ENCODE peak calls at places on chromosomes 2 and 18, in eight cellular contexts. B, S, Z, K, L, F, N and G are unnamed samples.

GRCh38 chr2:29073913-29074312 is 410 bp downstream of the PCARE start:
- DNase-seq in N (no peak), F (no peak), S (no peak), Z (no peak), B (no peak), K (no peak), L (no peak), G (no peak)

GRCh38 chr2:101616411-101616810 is 81.1 kb upstream of the MAP4K4 start:
- DNase-seq in Z (no peak), N (no peak), L (peak), S (peak), F (no peak), B (no peak), K (no peak), G (peak)

GRCh38 chr2:234450431-234451095 is 46.3 kb downstream of the ARL4C start:
- DNase-seq in F (no peak), Z (no peak), L (no peak), B (no peak), K (no peak), N (no peak), S (no peak), G (no peak)

GRCh38 chr2:109644571-109645275 is 30.6 kb downstream of the SOWAHC start:
- DNase-seq in B (peak), N (peak), Z (no peak), S (no peak), F (no peak), K (no peak), L (peak), G (no peak)

GRCh38 chr2:218856896-218857243 is 2.7 kb upstream of the WNT6 start:
- DNase-seq in N (no peak), S (no peak), F (no peak), B (no peak), K (no peak), L (no peak), Z (no peak), G (no peak)

GRCh38 chr2:160936407-160936806 is 223.8 kb upstream of the TANK start:
- DNase-seq in B (no peak), S (no peak), Z (no peak), N (no peak), L (no peak), F (no peak), K (no peak), G (no peak)

GRCh38 chr2:191049728-191050639 is 36.0 kb upstream of the STAT1 start:
- DNase-seq in F (peak), K (peak), N (no peak), B (no peak), Z (no peak), S (peak), L (no peak), G (peak)

GRCh38 chr2:47504174-47504810 is 101.3 kb downstream of the MSH2 start:
- DNase-seq in K (no peak), B (no peak), Z (no peak), F (no peak), S (no peak), N (no peak), L (no peak), G (no peak)

GRCh38 chr2:224412064-224412921 is 10.4 kb upstream of the FAM124B start:
- DNase-seq in S (peak), N (no peak), Z (no peak), F (peak), B (no peak), L (no peak), K (no peak), G (peak)

DNA sequence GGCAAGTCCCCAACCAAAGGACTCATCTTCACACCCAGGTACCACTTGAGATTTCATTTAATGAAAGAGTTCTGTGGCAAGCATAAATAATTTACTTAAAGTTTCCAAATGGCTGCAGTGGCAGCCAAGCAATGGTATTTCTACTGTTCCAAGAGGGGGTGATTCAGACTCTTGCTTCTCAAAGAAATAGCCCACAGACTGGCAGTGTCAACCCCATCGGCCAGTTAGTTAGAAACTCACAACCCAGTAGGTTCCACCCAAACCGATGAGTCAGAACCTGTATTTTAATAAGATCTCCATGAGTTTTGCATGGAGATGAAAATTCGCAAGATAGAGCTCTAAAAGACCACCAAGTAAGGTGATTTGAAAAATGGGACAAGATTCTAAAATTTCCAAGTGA is 361.6 kb upstream of the ID2 start:
- DNase-seq in S (no peak), B (no peak), K (no peak), F (no peak), Z (no peak), N (no peak), L (no peak), G (no peak)
- TF ChIP-seq CTCF in S (no peak), B (no peak), K (no peak), F (no peak), Z (no peak), N (no peak), L (no peak), G (no peak)

GRCh38 chr2:137173514-137173913 is 408.2 kb downstream of the THSD7B start:
- DNase-seq in F (peak), S (no peak), L (no peak), K (no peak), Z (no peak), N (peak), B (no peak), G (peak)
- H3K4me3 ChIP-seq in F (no peak), S (no peak), L (no peak), K (no peak), Z (no peak), N (no peak), B (no peak), G (no peak)

DNA sequence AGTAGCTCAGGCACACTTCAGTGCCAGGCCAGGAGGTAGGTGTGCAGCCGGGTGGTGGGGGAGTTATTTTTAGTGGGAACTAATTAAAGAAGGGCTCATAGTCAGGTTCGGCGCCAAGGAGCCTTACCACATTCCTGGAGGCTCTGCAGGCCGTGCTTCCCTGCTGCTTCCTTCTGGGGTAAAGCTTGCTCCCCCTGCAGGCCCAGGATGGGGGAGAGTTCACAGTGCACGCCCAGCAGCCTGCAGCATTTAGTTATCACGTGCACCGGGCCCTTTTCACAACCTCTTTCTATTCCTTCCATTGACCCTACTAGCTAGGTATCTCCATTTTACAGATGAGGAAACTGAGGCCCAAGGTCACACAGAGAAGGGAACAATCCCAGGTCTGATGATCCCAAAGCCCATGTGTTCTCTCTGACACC is 2.5 kb downstream of the KCNF1 start:
- DNase-seq in N (peak), K (no peak), F (no peak), L (no peak), B (no peak), Z (no peak), S (no peak), G (no peak)
- TF ChIP-seq CTCF in N (peak), K (peak), F (peak), L (peak), B (no peak), Z (peak), S (peak), G (no peak)

GRCh38 chr2:11863103-11863502 is 116.7 kb downstream of the LPIN1 start:
- DNase-seq in S (no peak), F (no peak), L (no peak), N (no peak), Z (no peak), B (no peak), K (no peak), G (no peak)
- H3K4me3 ChIP-seq in S (no peak), F (no peak), L (no peak), N (no peak), Z (no peak), B (no peak), K (no peak), G (no peak)

DNA sequence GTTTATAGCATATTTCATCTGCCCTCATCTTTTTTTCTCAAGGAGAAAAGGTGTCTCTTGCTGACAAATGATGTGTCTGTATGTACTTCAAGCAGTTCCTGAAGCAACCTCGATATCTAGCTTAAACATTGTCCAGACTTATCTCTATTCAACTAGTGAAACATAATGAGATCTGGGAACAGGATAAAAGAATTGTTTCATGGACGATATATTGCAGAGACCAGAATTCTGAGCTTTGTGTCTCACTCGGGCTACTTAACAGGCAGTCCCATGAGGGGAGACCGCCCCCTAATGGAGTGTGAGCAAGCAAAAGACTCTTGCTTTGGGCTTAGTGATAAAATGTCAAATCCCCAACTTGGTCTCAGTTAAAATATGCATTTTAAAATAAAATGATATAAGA is 929.2 kb upstream of the SOX11 start:
- DNase-seq in N (peak), S (no peak), F (no peak), L (no peak), B (peak), K (no peak), Z (no peak), G (no peak)
- TF ChIP-seq CTCF in N (peak), S (no peak), F (no peak), L (peak), B (no peak), K (no peak), Z (no peak), G (no peak)

DNA sequence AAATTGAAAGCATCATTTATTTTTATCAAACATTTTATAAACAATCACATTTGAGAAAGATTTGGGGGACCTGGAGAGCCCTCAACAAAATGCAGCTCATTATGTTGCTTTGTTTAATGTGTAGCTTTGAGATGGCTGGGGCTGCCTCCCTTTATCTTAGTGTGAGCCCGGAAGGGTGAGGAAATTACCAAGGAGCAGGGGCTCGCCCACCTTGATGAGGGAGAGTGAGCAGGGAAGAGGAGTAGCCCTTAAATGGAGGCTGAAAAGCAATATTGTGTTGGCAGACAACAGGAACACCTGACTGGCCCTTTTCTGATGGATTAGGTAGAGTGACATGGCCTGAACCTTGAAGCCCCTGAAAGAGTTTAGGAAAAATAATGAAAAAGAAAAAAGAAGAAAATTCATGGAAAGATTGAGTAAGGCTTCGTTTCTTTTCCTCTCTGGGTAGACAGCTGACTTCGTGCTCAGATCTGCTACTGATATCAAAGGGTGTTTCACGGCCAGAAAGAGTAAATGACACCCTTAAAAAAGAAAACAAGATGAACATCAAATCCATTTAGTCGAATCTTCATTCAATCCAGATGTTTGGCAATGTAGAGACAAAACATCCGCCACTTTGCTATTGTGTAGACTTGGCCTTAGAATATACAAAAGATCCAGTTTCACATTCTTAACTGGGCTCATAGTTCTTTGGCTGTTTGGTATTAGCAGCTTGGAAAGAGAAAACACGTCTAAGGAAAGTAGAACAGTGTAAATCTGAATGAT is 206.5 kb upstream of the TCF4 start:
- DNase-seq in Z (no peak), S (peak), K (peak), F (no peak), N (no peak), B (no peak), L (no peak), G (no peak)
- H3K4me3 ChIP-seq in Z (no peak), S (no peak), K (no peak), F (no peak), N (no peak), B (no peak), L (no peak), G (no peak)

GRCh38 chr18:55998071-55998522 is 410.1 kb upstream of the TCF4 start:
- DNase-seq in S (peak), Z (no peak), F (peak), B (peak), K (no peak), L (no peak), N (peak), G (peak)
- TF ChIP-seq CTCF in S (no peak), Z (no peak), F (no peak), B (no peak), K (no peak), L (no peak), N (no peak), G (no peak)

GRCh38 chr2:216011320-216011849 is 2.0 kb downstream of the MREG start:
- DNase-seq in L (no peak), B (no peak), S (no peak), Z (no peak), K (no peak), N (no peak), F (no peak), G (no peak)

GRCh38 chr2:216012830-216013079 is 596 bp downstream of the MREG start:
- DNase-seq in L (no peak), N (no peak), Z (no peak), K (no peak), F (no peak), S (no peak), B (no peak), G (no peak)

GRCh38 chr2:216014006-216014405 is 655 bp upstream of the MREG start:
- DNase-seq in S (no peak), Z (no peak), L (no peak), N (no peak), F (no peak), K (no peak), B (no peak), G (no peak)

GRCh38 chr2:216013080-216013909 is at the start of gene MREG:
- DNase-seq in N (peak), K (peak), S (peak), L (peak), Z (peak), F (no peak), B (peak), G (peak)

DNA sequence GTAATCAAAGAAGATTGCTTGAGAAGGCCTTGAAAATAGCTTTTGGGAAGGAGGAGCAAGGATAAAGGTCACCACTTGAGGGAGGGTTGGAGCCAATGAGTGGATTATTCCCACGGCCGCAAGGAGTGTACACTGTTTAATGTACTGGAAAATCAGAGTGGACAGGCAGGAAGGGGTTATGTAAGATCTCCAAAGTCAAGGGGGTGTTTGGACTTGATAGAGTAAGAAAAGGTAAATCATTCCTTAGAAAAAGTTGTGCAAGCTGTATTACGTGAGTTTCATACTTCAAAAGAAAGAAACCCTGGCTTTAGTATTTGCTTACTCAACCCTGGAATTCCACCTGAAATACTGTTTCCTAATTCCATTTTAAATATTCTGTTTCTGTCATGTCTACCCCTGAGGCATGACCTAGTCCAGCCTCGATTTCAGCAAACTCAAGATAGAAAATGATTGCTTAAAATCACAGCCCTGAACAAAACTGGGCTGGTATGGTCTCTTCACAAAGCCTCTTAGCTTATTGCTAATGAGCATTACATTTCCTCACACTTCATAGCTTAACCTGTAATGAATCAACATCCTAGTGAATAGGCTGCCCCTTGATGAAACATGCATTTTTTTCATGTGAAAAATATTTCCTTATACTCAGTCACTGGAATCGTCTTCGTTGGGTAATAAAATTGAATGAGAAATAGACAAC is 1.1 kb downstream of the MREG start:
- DNase-seq in L (no peak), S (no peak), F (no peak), Z (no peak), B (no peak), K (no peak), N (no peak), G (peak)
- H3K4me3 ChIP-seq in L (peak), S (peak), F (no peak), Z (peak), B (peak), K (peak), N (peak), G (no peak)

GRCh38 chr2:38228753-38229152 is 148.3 kb downstream of the ATL2 start:
- DNase-seq in F (no peak), N (no peak), K (no peak), B (no peak), Z (no peak), L (no peak), S (no peak), G (no peak)

GRCh38 chr2:38237311-38237710 is 139.8 kb downstream of the ATL2 start:
- DNase-seq in S (no peak), L (no peak), N (no peak), Z (no peak), B (no peak), F (no peak), K (no peak), G (no peak)

GRCh38 chr2:38232454-38232853 is 144.6 kb downstream of the ATL2 start:
- DNase-seq in K (no peak), L (no peak), N (no peak), S (no peak), F (no peak), B (no peak), Z (no peak), G (no peak)

GRCh38 chr2:38230756-38231155 is 146.3 kb downstream of the ATL2 start:
- DNase-seq in K (no peak), L (no peak), F (no peak), S (no peak), B (no peak), N (peak), Z (no peak), G (no peak)

GRCh38 chr2:38233231-38233983 is 143.7 kb downstream of the ATL2 start:
- DNase-seq in N (peak), Z (no peak), L (no peak), B (no peak), K (no peak), S (peak), F (peak), G (peak)
- TF ChIP-seq CTCF in N (peak), Z (no peak), L (peak), B (no peak), K (no peak), S (no peak), F (peak), G (peak)

DNA sequence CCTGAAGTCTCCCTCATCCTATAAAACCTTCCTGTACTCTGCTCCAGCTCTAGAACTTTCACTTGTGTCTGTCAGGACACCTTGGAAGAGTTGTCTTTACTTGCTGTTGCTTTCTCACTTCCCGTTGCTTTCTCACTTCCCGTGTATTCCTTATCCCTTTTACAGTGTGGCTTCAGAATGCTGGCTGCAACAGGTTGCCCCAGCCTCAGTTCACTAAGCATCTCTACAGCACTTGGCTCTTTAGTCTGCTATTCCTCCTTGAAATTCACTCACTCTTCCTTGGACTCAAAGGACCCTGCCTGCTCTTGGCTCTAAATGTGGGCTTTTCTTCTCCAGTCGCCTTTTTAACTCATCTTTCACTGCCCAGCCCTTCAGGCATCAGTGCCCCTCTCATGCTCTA is 162.5 kb upstream of the ALPP start:
- DNase-seq in L (no peak), N (no peak), B (no peak), K (no peak), Z (no peak), F (no peak), S (no peak), G (no peak)
- H3K4me3 ChIP-seq in L (no peak), N (no peak), B (no peak), K (no peak), Z (no peak), F (no peak), S (no peak), G (no peak)